ENCODE peak calls at places on chromosomes 11 and 22, in nine cellular contexts. Z is epithelial cell of esophagus, U is endothelial cell, N is colonic mucosa, Q is AG10803, J is WERI-Rb-1, C is nephron progenitor cell, I is cardiac fibroblast, G is Peyer's patch. B is an unnamed sample.

GRCh38 chr11:19881185-19881584 is 168.5 kb downstream of the NAV2 start:
- DNase-seq in Z (no peak), I (no peak), Q (no peak), U (no peak), J (no peak), G (no peak), C (no peak), N (no peak), B (no peak)

GRCh38 chr22:49993649-49994360 is 18.8 kb downstream of the IL17REL start:
- DNase-seq in G (peak; percentile 49), J (no peak), U (no peak), Q (no peak), Z (no peak), N (no peak), C (no peak), I (no peak), B (no peak)

GRCh38 chr22:47918936-47919505 is 1156.6 kb downstream of the TBC1D22A start:
- DNase-seq in Z (no peak), I (no peak), N (no peak), C (no peak), U (no peak), Q (no peak), G (no peak), J (peak; percentile 92), B (no peak)

GRCh38 chr11:12606597-12606996 is 67.6 kb upstream of the TEAD1 start:
- DNase-seq in U (no peak), Z (peak; percentile 17), I (peak; percentile 82), N (no peak), C (no peak), J (no peak), Q (peak; percentile 96), G (no peak), B (no peak)

GRCh38 chr11:114447892-114448291 is 8.6 kb downstream of the REXO2 start:
- DNase-seq in Q (peak; percentile 85), U (no peak), C (no peak), I (peak; percentile 42), N (no peak), G (no peak), Z (no peak), J (no peak), B (no peak)

GRCh38 chr11:35794850-35795249 is 132.3 kb downstream of the TRIM44 start:
- DNase-seq in C (no peak), Q (peak; percentile 45), U (no peak), Z (peak; percentile 80), J (no peak), N (no peak), G (no peak), I (peak; percentile 21), B (peak; percentile 61)

GRCh38 chr11:73320786-73321325 is 12.8 kb downstream of the ARHGEF17 start:
- DNase-seq in N (no peak), G (no peak), U (no peak), I (peak; percentile 87), Q (peak; percentile 70), J (no peak), C (no peak), Z (peak; percentile 18), B (no peak)

GRCh38 chr11:73230276-73230875 is 12.3 kb downstream of the P2RY2 start:
- DNase-seq in Z (no peak), I (no peak), G (peak; percentile 39), U (no peak), N (no peak), C (peak; percentile 0), Q (no peak), J (peak; percentile 5), B (no peak)

GRCh38 chr22:46465348-46465725 is 72.1 kb downstream of the CELSR1 start:
- DNase-seq in Q (no peak), U (no peak), G (no peak), N (no peak), C (no peak), Z (no peak), I (no peak), J (no peak), B (no peak)

GRCh38 chr11:73252577-73253191 is 19.5 kb upstream of the P2RY6 start:
- DNase-seq in J (peak; percentile 35), G (no peak), Q (no peak), I (no peak), C (peak; percentile 1), N (no peak), Z (no peak), U (no peak), B (no peak)

GRCh38 chr11:117535201-117535869 is 207.7 kb downstream of the CEP164 start:
- DNase-seq in G (peak; percentile 83), I (no peak), J (no peak), N (peak; percentile 49), Q (no peak), U (no peak), Z (peak; percentile 8), C (no peak), B (no peak)

GRCh38 chr11:79678780-79679468 is 238.1 kb upstream of the TENM4 start:
- DNase-seq in Q (no peak), U (no peak), G (no peak), J (no peak), N (no peak), I (no peak), Z (no peak), C (no peak), B (no peak)

GRCh38 chr11:128171496-128171895 is 415.9 kb downstream of the ETS1 start:
- DNase-seq in Q (no peak), U (no peak), J (no peak), I (peak; percentile 65), N (no peak), C (no peak), G (no peak), Z (peak; percentile 83), B (peak; percentile 76)

GRCh38 chr22:39444937-39445465 is 11.8 kb upstream of the MGAT3 start:
- DNase-seq in C (no peak), G (no peak), I (no peak), U (no peak), Q (no peak), Z (no peak), J (no peak), N (no peak), B (no peak)

GRCh38 chr22:39443416-39443815 is 13.4 kb upstream of the MGAT3 start:
- DNase-seq in C (no peak), Q (no peak), U (no peak), J (no peak), N (no peak), Z (no peak), G (peak; percentile 52), I (no peak), B (no peak)

GRCh38 chr22:39444247-39444800 is 12.5 kb upstream of the MGAT3 start:
- DNase-seq in I (no peak), N (no peak), U (no peak), J (no peak), G (no peak), Z (no peak), C (no peak), Q (no peak), B (no peak)

GRCh38 chr22:39448205-39449054 is 8.4 kb upstream of the MGAT3 start:
- DNase-seq in N (no peak), I (no peak), G (no peak), Q (no peak), U (no peak), Z (peak; percentile 78), J (no peak), C (no peak), B (no peak)

DNA sequence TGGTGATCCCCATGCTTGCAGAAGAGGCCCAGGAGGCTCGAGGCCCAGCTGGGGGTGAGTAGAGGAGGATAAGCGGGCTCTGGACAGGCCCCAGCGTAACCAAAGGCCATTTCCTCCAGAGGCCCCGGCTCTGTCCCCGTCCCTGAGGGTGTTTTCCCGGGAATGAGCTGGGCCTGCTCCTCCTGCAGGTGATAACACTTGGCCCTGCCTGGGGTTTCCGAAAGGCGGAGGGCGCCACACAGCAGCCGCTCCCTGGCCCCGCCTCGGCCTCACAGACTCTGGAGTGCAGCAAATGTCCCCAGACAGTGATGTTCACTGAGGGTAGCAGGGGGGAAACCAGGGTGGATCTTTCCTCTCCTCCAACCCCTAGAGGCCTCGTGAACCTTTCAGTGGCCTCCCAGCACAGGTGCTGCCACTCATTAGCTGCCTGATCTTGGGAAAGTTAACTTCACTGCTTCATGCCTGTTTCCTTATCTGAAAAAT is 10.5 kb upstream of the MGAT3 start:
- DNase-seq in U (no peak), Q (no peak), C (no peak), G (peak; percentile 66), I (no peak), Z (no peak), N (peak; percentile 62), J (no peak), B (no peak)
- TF ChIP-seq CTCF in U (no peak), Q (no peak), C (no peak), G (no peak), I (no peak), Z (no peak), N (no peak), J (no peak), B (no peak)

GRCh38 chr22:36546092-36546804 is 17.3 kb upstream of the EIF3D start:
- DNase-seq in C (peak; percentile 67), Z (peak; percentile 47), G (no peak), I (peak; percentile 69), N (no peak), U (peak; percentile 66), J (peak; percentile 75), Q (peak; percentile 42), B (peak; percentile 54)
- TF ChIP-seq CTCF in C (peak; percentile 65), Z (peak; percentile 56), G (peak; percentile 24), I (peak; percentile 53), N (peak; percentile 37), U (peak; percentile 63), J (peak; percentile 76), Q (peak; percentile 67), B (peak; percentile 78)

GRCh38 chr22:35353318-35353717 is 27.6 kb upstream of the HMOX1 start:
- DNase-seq in N (no peak), I (no peak), Q (no peak), J (no peak), U (no peak), G (no peak), C (no peak), Z (no peak), B (no peak)

GRCh38 chr22:35350539-35351503 is 30.1 kb upstream of the HMOX1 start:
- DNase-seq in J (peak; percentile 94), C (peak; percentile 93), U (peak; percentile 91), I (peak; percentile 95), Z (peak; percentile 93), G (peak; percentile 94), Q (peak; percentile 93), N (peak; percentile 93), B (peak; percentile 91)

GRCh38 chr22:35354068-35354467 is 26.8 kb upstream of the HMOX1 start:
- DNase-seq in U (no peak), N (no peak), J (no peak), Z (no peak), G (no peak), C (no peak), I (no peak), Q (no peak), B (no peak)

GRCh38 chr22:35349704-35350538 is 31.0 kb upstream of the HMOX1 start:
- DNase-seq in J (no peak), N (no peak), C (peak; percentile 32), G (no peak), I (peak; percentile 40), U (no peak), Z (no peak), Q (peak; percentile 43), B (no peak)

GRCh38 chr22:35352214-35353111 is 28.4 kb upstream of the HMOX1 start:
- DNase-seq in U (peak; percentile 49), C (peak; percentile 39), N (peak; percentile 47), I (no peak), G (no peak), Z (no peak), J (peak; percentile 64), Q (peak; percentile 52), B (no peak)
- TF ChIP-seq CTCF in U (no peak), C (peak; percentile 21), N (no peak), I (peak; percentile 16), G (peak; percentile 14), Z (no peak), J (peak; percentile 67), Q (peak; percentile 46), B (no peak)

GRCh38 chr11:17752144-17752543 is 17.6 kb downstream of the KCNC1 start:
- DNase-seq in U (no peak), J (no peak), Z (no peak), C (no peak), I (no peak), N (no peak), G (peak; percentile 14), Q (no peak), B (no peak)
- TF ChIP-seq CTCF in U (no peak), J (no peak), Z (no peak), C (no peak), I (no peak), N (no peak), G (no peak), Q (no peak), B (no peak)

B was measured in MCF 10A.